ENCODE peak calls at places on chromosomes 5 and 9, in ten cellular contexts. One of them, this sample, is unnamed.

GRCh38 chr9:115164511-115164974 is 46.6 kb upstream of the TNC start:
- DNase-seq in type B pancreatic cell: no peak
- DNase-seq in T-cell: no peak
- DNase-seq in activated T-helper 1 cell treated with anti-CD3 and anti-CD28 coated beads, Interleukin-2, amount 50 U/mL, for 16 hours: no peak
- DNase-seq in fibroblast of lung: peak; percentile 80
- DNase-seq in HS-27A: no peak
- DNase-seq in stimulated activated CD8-positive, alpha-beta memory T cell treated with anti-CD3 and anti-CD28 coated beads, Interleukin-15, amount 100 ng/mL, for 1 hour: no peak
- DNase-seq in dorsolateral prefrontal cortex: peak; percentile 87
- DNase-seq in astrocyte of the hippocampus: peak; percentile 86
- DNase-seq in T-helper 22 cell: no peak
- DNase-seq in this sample: no peak

GRCh38 chr5:150562832-150563231 is 54.9 kb downstream of the NDST1 start:
- DNase-seq in type B pancreatic cell: no peak
- DNase-seq in T-cell: no peak
- DNase-seq in activated T-helper 1 cell treated with anti-CD3 and anti-CD28 coated beads, Interleukin-2, amount 50 U/mL, for 16 hours: no peak
- DNase-seq in fibroblast of lung: peak; percentile 51
- DNase-seq in HS-27A: no peak
- DNase-seq in stimulated activated CD8-positive, alpha-beta memory T cell treated with anti-CD3 and anti-CD28 coated beads, Interleukin-15, amount 100 ng/mL, for 1 hour: no peak
- DNase-seq in dorsolateral prefrontal cortex: no peak
- DNase-seq in astrocyte of the hippocampus: peak; percentile 59
- DNase-seq in T-helper 22 cell: no peak
- DNase-seq in this sample: peak; percentile 65

GRCh38 chr9:5608298-5609254 is 20.3 kb upstream of the RIC1 start:
- DNase-seq in type B pancreatic cell: no peak
- DNase-seq in T-cell: no peak
- DNase-seq in activated T-helper 1 cell treated with anti-CD3 and anti-CD28 coated beads, Interleukin-2, amount 50 U/mL, for 16 hours: no peak
- DNase-seq in fibroblast of lung: no peak
- DNase-seq in HS-27A: no peak
- DNase-seq in stimulated activated CD8-positive, alpha-beta memory T cell treated with anti-CD3 and anti-CD28 coated beads, Interleukin-15, amount 100 ng/mL, for 1 hour: no peak
- DNase-seq in dorsolateral prefrontal cortex: no peak
- DNase-seq in astrocyte of the hippocampus: no peak
- DNase-seq in T-helper 22 cell: no peak
- DNase-seq in this sample: peak; percentile 34

GRCh38 chr9:82499337-82499736 is 510.8 kb downstream of the SPATA31D1 start:
- DNase-seq in type B pancreatic cell: no peak
- DNase-seq in T-cell: no peak
- DNase-seq in activated T-helper 1 cell treated with anti-CD3 and anti-CD28 coated beads, Interleukin-2, amount 50 U/mL, for 16 hours: no peak
- DNase-seq in fibroblast of lung: no peak
- DNase-seq in HS-27A: no peak
- DNase-seq in stimulated activated CD8-positive, alpha-beta memory T cell treated with anti-CD3 and anti-CD28 coated beads, Interleukin-15, amount 100 ng/mL, for 1 hour: no peak
- DNase-seq in dorsolateral prefrontal cortex: no peak
- DNase-seq in astrocyte of the hippocampus: no peak
- DNase-seq in T-helper 22 cell: no peak
- DNase-seq in this sample: no peak

GRCh38 chr5:149382517-149383220 is 3.6 kb upstream of the IL17B start:
- DNase-seq in type B pancreatic cell: no peak
- DNase-seq in T-cell: no peak
- DNase-seq in activated T-helper 1 cell treated with anti-CD3 and anti-CD28 coated beads, Interleukin-2, amount 50 U/mL, for 16 hours: no peak
- DNase-seq in fibroblast of lung: no peak
- DNase-seq in HS-27A: no peak
- DNase-seq in stimulated activated CD8-positive, alpha-beta memory T cell treated with anti-CD3 and anti-CD28 coated beads, Interleukin-15, amount 100 ng/mL, for 1 hour: no peak
- DNase-seq in dorsolateral prefrontal cortex: no peak
- DNase-seq in astrocyte of the hippocampus: no peak
- DNase-seq in T-helper 22 cell: no peak
- DNase-seq in this sample: no peak

GRCh38 chr5:156654444-156654843 is 195.7 kb upstream of the PPP1R2B start:
- DNase-seq in type B pancreatic cell: no peak
- DNase-seq in T-cell: no peak
- DNase-seq in activated T-helper 1 cell treated with anti-CD3 and anti-CD28 coated beads, Interleukin-2, amount 50 U/mL, for 16 hours: no peak
- DNase-seq in fibroblast of lung: no peak
- DNase-seq in HS-27A: no peak
- DNase-seq in stimulated activated CD8-positive, alpha-beta memory T cell treated with anti-CD3 and anti-CD28 coated beads, Interleukin-15, amount 100 ng/mL, for 1 hour: no peak
- DNase-seq in dorsolateral prefrontal cortex: no peak
- DNase-seq in astrocyte of the hippocampus: no peak
- DNase-seq in T-helper 22 cell: no peak
- DNase-seq in this sample: no peak

GRCh38 chr9:127555830-127556820 is 56.0 kb upstream of the STXBP1 start:
- DNase-seq in type B pancreatic cell: no peak
- DNase-seq in T-cell: peak; percentile 47
- DNase-seq in activated T-helper 1 cell treated with anti-CD3 and anti-CD28 coated beads, Interleukin-2, amount 50 U/mL, for 16 hours: peak; percentile 39
- DNase-seq in fibroblast of lung: peak; percentile 97
- DNase-seq in HS-27A: no peak
- DNase-seq in stimulated activated CD8-positive, alpha-beta memory T cell treated with anti-CD3 and anti-CD28 coated beads, Interleukin-15, amount 100 ng/mL, for 1 hour: peak; percentile 45
- DNase-seq in dorsolateral prefrontal cortex: no peak
- DNase-seq in astrocyte of the hippocampus: peak; percentile 95
- DNase-seq in T-helper 22 cell: peak; percentile 65
- DNase-seq in this sample: peak; percentile 91

GRCh38 chr9:77218612-77219011 is 41.3 kb downstream of the VPS13A start:
- DNase-seq in type B pancreatic cell: no peak
- DNase-seq in T-cell: no peak
- DNase-seq in activated T-helper 1 cell treated with anti-CD3 and anti-CD28 coated beads, Interleukin-2, amount 50 U/mL, for 16 hours: no peak
- DNase-seq in fibroblast of lung: peak; percentile 79
- DNase-seq in HS-27A: peak; percentile 43
- DNase-seq in stimulated activated CD8-positive, alpha-beta memory T cell treated with anti-CD3 and anti-CD28 coated beads, Interleukin-15, amount 100 ng/mL, for 1 hour: no peak
- DNase-seq in dorsolateral prefrontal cortex: no peak
- DNase-seq in astrocyte of the hippocampus: peak; percentile 25
- DNase-seq in T-helper 22 cell: no peak
- DNase-seq in this sample: peak; percentile 70

GRCh38 chr5:54547711-54548250 is 30.2 kb downstream of the SNX18 start:
- DNase-seq in type B pancreatic cell: no peak
- DNase-seq in T-cell: no peak
- DNase-seq in activated T-helper 1 cell treated with anti-CD3 and anti-CD28 coated beads, Interleukin-2, amount 50 U/mL, for 16 hours: no peak
- DNase-seq in fibroblast of lung: peak; percentile 47
- DNase-seq in HS-27A: peak; percentile 5
- DNase-seq in stimulated activated CD8-positive, alpha-beta memory T cell treated with anti-CD3 and anti-CD28 coated beads, Interleukin-15, amount 100 ng/mL, for 1 hour: no peak
- DNase-seq in dorsolateral prefrontal cortex: no peak
- DNase-seq in astrocyte of the hippocampus: no peak
- DNase-seq in T-helper 22 cell: no peak
- DNase-seq in this sample: peak; percentile 89

This sample was measured in fibroblast of villous mesenchyme.